ENCODE peak calls at places on chromosome 16, in four cellular contexts. Y is CD4-positive, CD25-positive, alpha-beta regulatory T cell; A is fibroblast of pulmonary artery; T is lower lobe of right lung. I is an unnamed sample.

GRCh38 chr16:17668411-17668810 is 197.7 kb upstream of the XYLT1 start:
- DNase-seq in Y (no peak), A (no peak), T (no peak), I (no peak)

GRCh38 chr16:23670137-23670776 is 8.4 kb upstream of the PLK1 start:
- DNase-seq in Y (no peak), A (peak), T (no peak), I (peak)

GRCh38 chr16:30335598-30336474 is 19.3 kb downstream of the CD2BP2 start:
- DNase-seq in Y (no peak), A (peak), T (no peak), I (no peak)

GRCh38 chr16:77833906-77834599 is 45.7 kb downstream of the VAT1L start:
- DNase-seq in Y (no peak), A (peak), T (no peak), I (no peak)

GRCh38 chr16:67284699-67285646 is 5.6 kb downstream of the PLEKHG4 start:
- DNase-seq in Y (no peak), A (peak), T (peak), I (no peak)

GRCh38 chr16:68019167-68019680 is 3.5 kb upstream of the DPEP2NB start:
- DNase-seq in Y (no peak), A (no peak), T (no peak), I (no peak)

GRCh38 chr16:9422769-9423513 is 331.5 kb downstream of the HAPSTR1 start:
- DNase-seq in Y (no peak), A (no peak), T (no peak), I (no peak)

GRCh38 chr16:50438041-50438437 is 69.3 kb upstream of the BRD7 start:
- DNase-seq in Y (no peak), A (no peak), T (no peak), I (no peak)